ENCODE peak calls at places on chromosomes 7 and 10, in ten cellular contexts. One of them, this sample, is unnamed. For H3K27me3, the result is how much of the 10 kb centered on the place peaks cover.

GRCh38 chr7:22393825-22394458 is 37.0 kb upstream of the RAPGEF5 start:
- DNase-seq in adrenal gland: no peak
- DNase-seq in heart left ventricle: no peak
- DNase-seq in dorsolateral prefrontal cortex: peak
- DNase-seq in neural progenitor cell: no peak
- DNase-seq in GM23248: peak
- DNase-seq in neuronal stem cell: no peak
- DNase-seq in mesenchymal stem cell: no peak
- DNase-seq in tibial artery: no peak
- DNase-seq in SJSA1: no peak
- DNase-seq in this sample: no peak

GRCh38 chr10:14688606-14689005 is 86.1 kb downstream of the FAM107B start:
- DNase-seq in adrenal gland: no peak
- DNase-seq in heart left ventricle: no peak
- DNase-seq in dorsolateral prefrontal cortex: no peak
- DNase-seq in neural progenitor cell: no peak
- DNase-seq in GM23248: peak
- DNase-seq in neuronal stem cell: no peak
- DNase-seq in mesenchymal stem cell: peak
- DNase-seq in tibial artery: no peak
- DNase-seq in SJSA1: no peak
- DNase-seq in this sample: no peak

GRCh38 chr7:30937426-30937825 is 25.8 kb downstream of the AQP1 start:
- DNase-seq in adrenal gland: no peak
- DNase-seq in heart left ventricle: no peak
- DNase-seq in dorsolateral prefrontal cortex: no peak
- DNase-seq in neural progenitor cell: no peak
- DNase-seq in GM23248: no peak
- DNase-seq in neuronal stem cell: no peak
- DNase-seq in mesenchymal stem cell: no peak
- DNase-seq in tibial artery: no peak
- DNase-seq in SJSA1: no peak
- DNase-seq in this sample: no peak

GRCh38 chr7:6495597-6496262 is 48.0 kb upstream of the DAGLB start:
- DNase-seq in adrenal gland: no peak
- DNase-seq in heart left ventricle: peak
- DNase-seq in dorsolateral prefrontal cortex: no peak
- DNase-seq in neural progenitor cell: no peak
- DNase-seq in GM23248: peak
- DNase-seq in neuronal stem cell: no peak
- DNase-seq in mesenchymal stem cell: peak
- DNase-seq in tibial artery: no peak
- DNase-seq in SJSA1: no peak
- DNase-seq in this sample: no peak

GRCh38 chr7:69429817-69430501 is 168.3 kb upstream of the AUTS2 start:
- DNase-seq in adrenal gland: peak
- DNase-seq in heart left ventricle: peak
- DNase-seq in dorsolateral prefrontal cortex: peak
- DNase-seq in neural progenitor cell: peak
- DNase-seq in GM23248: peak
- DNase-seq in neuronal stem cell: no peak
- DNase-seq in mesenchymal stem cell: no peak
- DNase-seq in tibial artery: peak
- DNase-seq in SJSA1: no peak
- DNase-seq in this sample: no peak

GRCh38 chr7:124712017-124712416 is 53.6 kb downstream of the GPR37 start:
- DNase-seq in adrenal gland: no peak
- DNase-seq in heart left ventricle: no peak
- DNase-seq in dorsolateral prefrontal cortex: no peak
- DNase-seq in neural progenitor cell: no peak
- DNase-seq in GM23248: no peak
- DNase-seq in neuronal stem cell: no peak
- DNase-seq in mesenchymal stem cell: no peak
- DNase-seq in tibial artery: no peak
- DNase-seq in SJSA1: no peak
- DNase-seq in this sample: no peak

GRCh38 chr10:6741561-6741960 is 161.5 kb upstream of the PRKCQ start:
- DNase-seq in adrenal gland: no peak
- DNase-seq in heart left ventricle: no peak
- DNase-seq in dorsolateral prefrontal cortex: no peak
- DNase-seq in neural progenitor cell: no peak
- DNase-seq in GM23248: peak
- DNase-seq in neuronal stem cell: no peak
- DNase-seq in mesenchymal stem cell: peak
- DNase-seq in tibial artery: no peak
- DNase-seq in SJSA1: no peak
- DNase-seq in this sample: no peak

GRCh38 chr7:18508441-18509427 is 13.2 kb downstream of the HDAC9 start:
- DNase-seq in adrenal gland: no peak
- DNase-seq in heart left ventricle: no peak
- DNase-seq in dorsolateral prefrontal cortex: no peak
- DNase-seq in neural progenitor cell: peak
- DNase-seq in GM23248: peak
- DNase-seq in neuronal stem cell: no peak
- DNase-seq in mesenchymal stem cell: peak
- DNase-seq in tibial artery: no peak
- DNase-seq in SJSA1: peak
- DNase-seq in this sample: peak

GRCh38 chr7:158648787-158649186 is 55.8 kb downstream of the NCAPG2 start:
- DNase-seq in adrenal gland: no peak
- DNase-seq in heart left ventricle: no peak
- DNase-seq in dorsolateral prefrontal cortex: no peak
- DNase-seq in neural progenitor cell: no peak
- DNase-seq in GM23248: peak
- DNase-seq in neuronal stem cell: no peak
- DNase-seq in mesenchymal stem cell: no peak
- DNase-seq in tibial artery: no peak
- DNase-seq in SJSA1: no peak
- DNase-seq in this sample: no peak

GRCh38 chr10:103828107-103828506 is 27.3 kb downstream of the SH3PXD2A start:
- DNase-seq in adrenal gland: no peak
- DNase-seq in heart left ventricle: no peak
- DNase-seq in dorsolateral prefrontal cortex: no peak
- DNase-seq in neural progenitor cell: no peak
- DNase-seq in GM23248: no peak
- DNase-seq in neuronal stem cell: no peak
- DNase-seq in mesenchymal stem cell: no peak
- DNase-seq in tibial artery: no peak
- DNase-seq in SJSA1: no peak
- DNase-seq in this sample: no peak

GRCh38 chr10:3136763-3137611 is 35.6 kb downstream of the PITRM1 start:
- DNase-seq in adrenal gland: no peak
- DNase-seq in heart left ventricle: peak
- DNase-seq in dorsolateral prefrontal cortex: peak
- DNase-seq in neural progenitor cell: no peak
- DNase-seq in GM23248: peak
- DNase-seq in neuronal stem cell: no peak
- DNase-seq in mesenchymal stem cell: no peak
- DNase-seq in tibial artery: peak
- DNase-seq in SJSA1: no peak
- DNase-seq in this sample: no peak

GRCh38 chr7:134254311-134254710 is 62.4 kb downstream of the SLC35B4 start:
- DNase-seq in adrenal gland: no peak
- DNase-seq in heart left ventricle: no peak
- DNase-seq in dorsolateral prefrontal cortex: no peak
- DNase-seq in neural progenitor cell: peak
- DNase-seq in GM23248: peak
- DNase-seq in neuronal stem cell: no peak
- DNase-seq in mesenchymal stem cell: no peak
- DNase-seq in tibial artery: no peak
- DNase-seq in SJSA1: no peak
- DNase-seq in this sample: no peak

GRCh38 chr7:84524714-84525694 is 330.4 kb upstream of the SEMA3A start:
- DNase-seq in adrenal gland: no peak
- DNase-seq in heart left ventricle: no peak
- DNase-seq in dorsolateral prefrontal cortex: no peak
- DNase-seq in neural progenitor cell: no peak
- DNase-seq in GM23248: peak
- DNase-seq in neuronal stem cell: no peak
- DNase-seq in mesenchymal stem cell: peak
- DNase-seq in tibial artery: no peak
- DNase-seq in SJSA1: no peak
- DNase-seq in this sample: no peak

GRCh38 chr10:133285217-133285616 is 8.5 kb upstream of the ADAM8 start:
- DNase-seq in adrenal gland: no peak
- DNase-seq in heart left ventricle: no peak
- DNase-seq in dorsolateral prefrontal cortex: no peak
- DNase-seq in neural progenitor cell: no peak
- DNase-seq in GM23248: no peak
- DNase-seq in neuronal stem cell: no peak
- DNase-seq in mesenchymal stem cell: no peak
- DNase-seq in tibial artery: no peak
- DNase-seq in SJSA1: no peak
- DNase-seq in this sample: no peak

GRCh38 chr10:71075066-71075758 is 137.2 kb upstream of the UNC5B start:
- DNase-seq in adrenal gland: peak
- DNase-seq in heart left ventricle: peak
- DNase-seq in dorsolateral prefrontal cortex: no peak
- DNase-seq in neural progenitor cell: no peak
- DNase-seq in GM23248: no peak
- DNase-seq in neuronal stem cell: no peak
- DNase-seq in mesenchymal stem cell: no peak
- DNase-seq in tibial artery: peak
- DNase-seq in SJSA1: peak
- DNase-seq in this sample: peak

GRCh38 chr7:80907612-80908011 is 11.2 kb downstream of the SEMA3C start:
- DNase-seq in adrenal gland: no peak
- DNase-seq in heart left ventricle: no peak
- DNase-seq in dorsolateral prefrontal cortex: no peak
- DNase-seq in neural progenitor cell: no peak
- DNase-seq in GM23248: no peak
- DNase-seq in neuronal stem cell: no peak
- DNase-seq in mesenchymal stem cell: no peak
- DNase-seq in tibial artery: no peak
- DNase-seq in SJSA1: no peak
- DNase-seq in this sample: no peak

GRCh38 chr10:44961231-44961571 is 1.6 kb downstream of the RASSF4 start:
- DNase-seq in adrenal gland: peak
- DNase-seq in heart left ventricle: no peak
- DNase-seq in dorsolateral prefrontal cortex: no peak
- DNase-seq in neural progenitor cell: no peak
- DNase-seq in GM23248: no peak
- DNase-seq in neuronal stem cell: no peak
- DNase-seq in mesenchymal stem cell: no peak
- DNase-seq in tibial artery: peak
- DNase-seq in SJSA1: peak
- DNase-seq in this sample: peak
- H3K4me3 ChIP-seq in adrenal gland: no peak
- H3K4me3 ChIP-seq in heart left ventricle: peak
- H3K4me3 ChIP-seq in dorsolateral prefrontal cortex: peak
- H3K4me3 ChIP-seq in neural progenitor cell: no peak
- H3K4me3 ChIP-seq in GM23248: no peak
- H3K4me3 ChIP-seq in neuronal stem cell: no peak
- H3K4me3 ChIP-seq in mesenchymal stem cell: no peak
- H3K4me3 ChIP-seq in tibial artery: peak
- H3K4me3 ChIP-seq in SJSA1: no peak
- H3K4me3 ChIP-seq in this sample: no peak

DNA sequence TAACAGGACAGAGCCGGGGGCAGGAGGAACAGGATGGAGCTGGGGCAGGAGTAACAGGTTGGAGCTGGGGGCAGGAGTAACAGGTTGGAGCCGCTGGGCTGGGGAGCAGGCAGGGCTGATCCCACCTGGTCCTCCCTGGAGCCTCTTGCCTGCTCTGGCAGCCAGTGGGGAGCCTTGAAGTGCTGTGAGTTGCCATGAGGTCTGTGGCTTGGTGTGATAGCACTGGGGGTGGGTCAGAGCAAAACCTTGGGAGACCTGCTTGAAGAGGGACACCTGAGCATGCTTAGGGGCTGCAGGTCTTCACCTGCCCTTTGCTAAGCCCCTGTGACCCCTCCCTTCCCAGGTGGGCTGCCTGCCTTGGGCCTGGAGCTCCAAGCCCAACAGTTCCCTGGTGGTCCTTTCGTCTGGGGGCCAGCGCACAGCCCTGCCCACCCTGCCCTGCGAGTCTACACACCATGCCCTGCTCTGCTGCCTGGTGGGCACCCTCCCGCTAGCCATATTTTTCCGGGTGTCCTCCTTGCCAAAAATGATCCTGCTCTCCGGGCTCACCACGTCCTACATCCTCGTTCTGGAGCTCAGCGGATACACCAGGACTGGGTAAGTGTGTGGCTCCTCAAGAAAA is 111.6 kb downstream of the ADCY1 start:
- DNase-seq in adrenal gland: peak
- DNase-seq in heart left ventricle: no peak
- DNase-seq in dorsolateral prefrontal cortex: peak
- DNase-seq in neural progenitor cell: no peak
- DNase-seq in GM23248: no peak
- DNase-seq in neuronal stem cell: no peak
- DNase-seq in mesenchymal stem cell: no peak
- DNase-seq in tibial artery: peak
- DNase-seq in SJSA1: peak
- DNase-seq in this sample: no peak
- H3K27me3 ChIP-seq in adrenal gland: under half
- H3K27me3 ChIP-seq in heart left ventricle: under half
- H3K27me3 ChIP-seq in dorsolateral prefrontal cortex: under half
- H3K27me3 ChIP-seq in neural progenitor cell: under half
- H3K27me3 ChIP-seq in GM23248: under half
- H3K27me3 ChIP-seq in neuronal stem cell: under half
- H3K27me3 ChIP-seq in mesenchymal stem cell: under half
- H3K27me3 ChIP-seq in tibial artery: under half
- H3K27me3 ChIP-seq in SJSA1: under half
- H3K27me3 ChIP-seq in this sample: under half

DNA sequence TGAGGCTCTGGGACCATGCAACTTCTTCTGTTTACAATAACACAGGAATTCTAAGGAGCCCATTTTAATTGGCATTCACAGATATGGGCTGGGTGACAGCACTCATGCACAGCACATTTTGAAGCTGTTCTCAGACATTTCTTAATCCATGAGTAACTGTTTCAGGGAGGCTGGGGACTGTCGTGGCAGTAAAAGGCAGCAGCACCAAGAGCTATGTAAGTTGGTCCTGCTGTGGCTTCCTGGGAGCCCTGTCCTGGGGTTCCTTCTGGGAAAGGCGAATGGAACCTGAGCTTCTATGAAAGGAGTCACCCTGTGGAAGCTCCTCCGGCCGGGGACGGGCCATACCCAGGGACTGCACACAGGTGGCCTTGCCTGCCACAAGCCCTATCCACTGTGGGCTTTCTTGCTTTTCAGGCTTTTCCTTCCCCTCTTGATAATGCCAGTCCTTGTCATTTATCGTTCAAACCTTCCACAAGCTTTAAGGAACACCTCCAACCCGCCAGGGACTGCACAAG is 40.5 kb downstream of the COBL start:
- DNase-seq in adrenal gland: no peak
- DNase-seq in heart left ventricle: no peak
- DNase-seq in dorsolateral prefrontal cortex: no peak
- DNase-seq in neural progenitor cell: no peak
- DNase-seq in GM23248: no peak
- DNase-seq in neuronal stem cell: no peak
- DNase-seq in mesenchymal stem cell: no peak
- DNase-seq in tibial artery: no peak
- DNase-seq in SJSA1: no peak
- DNase-seq in this sample: no peak
- H3K4me3 ChIP-seq in adrenal gland: no peak
- H3K4me3 ChIP-seq in heart left ventricle: no peak
- H3K4me3 ChIP-seq in dorsolateral prefrontal cortex: no peak
- H3K4me3 ChIP-seq in neural progenitor cell: no peak
- H3K4me3 ChIP-seq in GM23248: no peak
- H3K4me3 ChIP-seq in neuronal stem cell: no peak
- H3K4me3 ChIP-seq in mesenchymal stem cell: no peak
- H3K4me3 ChIP-seq in tibial artery: no peak
- H3K4me3 ChIP-seq in SJSA1: no peak
- H3K4me3 ChIP-seq in this sample: no peak

GRCh38 chr7:92754756-92755581 is 81.4 kb downstream of the CDK6 start:
- DNase-seq in adrenal gland: no peak
- DNase-seq in heart left ventricle: no peak
- DNase-seq in dorsolateral prefrontal cortex: peak
- DNase-seq in neural progenitor cell: no peak
- DNase-seq in GM23248: no peak
- DNase-seq in neuronal stem cell: no peak
- DNase-seq in mesenchymal stem cell: no peak
- DNase-seq in tibial artery: no peak
- DNase-seq in SJSA1: peak
- DNase-seq in this sample: no peak
- H3K27me3 ChIP-seq in adrenal gland: under half
- H3K27me3 ChIP-seq in heart left ventricle: under half
- H3K27me3 ChIP-seq in dorsolateral prefrontal cortex: under half
- H3K27me3 ChIP-seq in neural progenitor cell: under half
- H3K27me3 ChIP-seq in GM23248: under half
- H3K27me3 ChIP-seq in neuronal stem cell: under half
- H3K27me3 ChIP-seq in mesenchymal stem cell: under half
- H3K27me3 ChIP-seq in tibial artery: under half
- H3K27me3 ChIP-seq in SJSA1: under half
- H3K27me3 ChIP-seq in this sample: under half